ENCODE peak calls at places on chromosomes 12 and 14, in six cellular contexts. G, D, W, C, I and A are unnamed samples.

GRCh38 chr14:68638817-68639517 is 153.9 kb downstream of the ZFP36L1 start:
- DNase-seq in G (no peak), D (no peak), W (no peak), C (no peak), I (no peak), A (no peak)

GRCh38 chr14:73026243-73026844 is 562 bp downstream of the ZFYVE1 start:
- DNase-seq in G (no peak), D (no peak), W (no peak), C (no peak), I (no peak), A (peak; percentile 11)

GRCh38 chr12:23083267-23083666 is 458.3 kb downstream of the ETNK1 start:
- DNase-seq in G (peak; percentile 26), D (no peak), W (no peak), C (peak; percentile 16), I (no peak), A (no peak)

GRCh38 chr14:23409966-23410635 is 2.0 kb upstream of the MYH6 start:
- DNase-seq in G (no peak), D (no peak), W (no peak), C (no peak), I (no peak), A (no peak)

GRCh38 chr14:105168496-105168978 is at the start of gene JAG2:
- DNase-seq in G (peak; percentile 80), D (no peak), W (peak; percentile 79), C (peak; percentile 61), I (no peak), A (peak; percentile 26)

GRCh38 chr14:64388533-64389243 is 535 bp downstream of the MTHFD1 start:
- DNase-seq in G (peak; percentile 11), D (no peak), W (peak; percentile 54), C (peak; percentile 27), I (no peak), A (no peak)

GRCh38 chr12:5244513-5244972 is 187.4 kb upstream of the NTF3 start:
- DNase-seq in G (peak; percentile 21), D (no peak), W (peak; percentile 40), C (no peak), I (no peak), A (no peak)

GRCh38 chr14:37384870-37385596 is 187.3 kb downstream of the MIPOL1 start:
- DNase-seq in G (no peak), D (no peak), W (no peak), C (no peak), I (no peak), A (peak; percentile 77)

GRCh38 chr14:94099006-94099405 is 11.5 kb upstream of the IFI27 start:
- DNase-seq in G (no peak), D (no peak), W (no peak), C (no peak), I (no peak), A (no peak)

GRCh38 chr14:68143341-68143807 is 323.8 kb downstream of the RAD51B start:
- DNase-seq in G (no peak), D (no peak), W (no peak), C (peak; percentile 28), I (peak; percentile 27), A (no peak)

GRCh38 chr12:105672576-105672975 is 342.1 kb downstream of the C12orf75 start:
- DNase-seq in G (no peak), D (no peak), W (no peak), C (no peak), I (no peak), A (no peak)

GRCh38 chr14:94145902-94146527 is 16.6 kb upstream of the IFI27L2 start:
- DNase-seq in G (no peak), D (no peak), W (no peak), C (no peak), I (peak; percentile 8), A (no peak)

GRCh38 chr12:29734299-29734698 is 49.4 kb downstream of the TMTC1 start:
- DNase-seq in G (no peak), D (no peak), W (no peak), C (no peak), I (no peak), A (no peak)

GRCh38 chr12:94074970-94075695 is 73.2 kb upstream of the PLXNC1 start:
- DNase-seq in G (peak; percentile 53), D (no peak), W (peak; percentile 62), C (peak; percentile 79), I (peak; percentile 29), A (no peak)

GRCh38 chr14:64296561-64296960 is 2.4 kb upstream of the ESR2 start:
- DNase-seq in G (no peak), D (no peak), W (no peak), C (peak; percentile 56), I (no peak), A (no peak)

GRCh38 chr12:91920740-91921139 is 224.9 kb downstream of the BTG1 start:
- DNase-seq in G (peak; percentile 21), D (no peak), W (no peak), C (no peak), I (no peak), A (no peak)

GRCh38 chr14:54738009-54738408 is 164.6 kb downstream of the GCH1 start:
- DNase-seq in G (no peak), D (no peak), W (no peak), C (peak; percentile 98), I (no peak), A (no peak)

GRCh38 chr14:24430143-24430681 is 458 bp downstream of the KHNYN start:
- DNase-seq in G (peak; percentile 74), D (no peak), W (peak; percentile 76), C (peak; percentile 62), I (peak; percentile 39), A (peak; percentile 49)

GRCh38 chr14:24429395-24430142 is at the start of the genes CBLN3 and KHNYN:
- DNase-seq in G (peak; percentile 89), D (no peak), W (peak; percentile 89), C (peak; percentile 90), I (peak; percentile 90), A (peak; percentile 81)

GRCh38 chr14:24432259-24433131 is 2.7 kb downstream of the KHNYN start:
- DNase-seq in G (no peak), D (no peak), W (no peak), C (no peak), I (no peak), A (no peak)

GRCh38 chr14:24430682-24431568 is 1.2 kb downstream of the KHNYN start:
- DNase-seq in G (peak; percentile 52), D (no peak), W (peak; percentile 10), C (peak; percentile 28), I (no peak), A (peak; percentile 75)

DNA sequence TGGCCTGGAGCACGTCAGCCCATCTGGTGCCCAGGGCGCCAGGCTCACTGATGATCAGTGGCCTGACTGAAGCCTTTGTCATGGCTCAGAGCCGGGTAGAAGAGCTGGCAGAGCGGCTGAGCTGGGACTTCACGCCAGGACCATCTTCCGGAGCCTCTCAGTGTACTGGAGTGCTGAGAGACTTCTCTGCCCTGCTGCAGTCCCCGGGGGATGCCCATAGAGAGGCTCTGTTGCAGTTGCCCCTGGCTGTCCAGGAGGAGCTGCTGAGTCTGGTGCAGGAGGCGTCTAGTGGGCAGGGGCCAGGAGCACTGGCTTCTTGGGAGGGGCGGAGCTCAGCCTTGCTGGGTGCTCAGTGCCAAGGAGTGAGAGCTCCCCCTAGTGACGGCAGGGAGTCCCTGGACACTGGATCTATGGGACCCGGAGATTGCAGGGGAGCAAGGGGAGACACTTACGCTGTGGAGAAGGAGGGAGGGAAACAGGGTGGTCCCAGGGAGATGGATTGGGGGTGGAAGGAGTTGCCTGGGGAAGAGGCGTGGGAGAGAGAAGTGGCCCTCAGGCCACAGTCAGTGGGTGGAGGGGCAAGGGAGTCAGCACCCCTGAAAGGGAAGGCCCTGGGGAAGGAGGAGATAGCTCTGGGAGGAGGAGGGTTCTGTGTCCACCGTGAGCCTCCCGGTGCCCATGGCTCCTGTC is 2.0 kb downstream of the KHNYN start:
- DNase-seq in G (peak; percentile 91), D (peak; percentile 95), W (peak; percentile 95), C (peak; percentile 93), I (peak; percentile 90), A (peak; percentile 86)
- H3K9ac ChIP-seq in G (no peak overlapping the region), D (no peak overlapping the region), W (no peak overlapping the region), C (peak overlapping the region; percentile 95), I (peak overlapping the region; percentile 94), A (peak overlapping the region; percentile 94)

DNA sequence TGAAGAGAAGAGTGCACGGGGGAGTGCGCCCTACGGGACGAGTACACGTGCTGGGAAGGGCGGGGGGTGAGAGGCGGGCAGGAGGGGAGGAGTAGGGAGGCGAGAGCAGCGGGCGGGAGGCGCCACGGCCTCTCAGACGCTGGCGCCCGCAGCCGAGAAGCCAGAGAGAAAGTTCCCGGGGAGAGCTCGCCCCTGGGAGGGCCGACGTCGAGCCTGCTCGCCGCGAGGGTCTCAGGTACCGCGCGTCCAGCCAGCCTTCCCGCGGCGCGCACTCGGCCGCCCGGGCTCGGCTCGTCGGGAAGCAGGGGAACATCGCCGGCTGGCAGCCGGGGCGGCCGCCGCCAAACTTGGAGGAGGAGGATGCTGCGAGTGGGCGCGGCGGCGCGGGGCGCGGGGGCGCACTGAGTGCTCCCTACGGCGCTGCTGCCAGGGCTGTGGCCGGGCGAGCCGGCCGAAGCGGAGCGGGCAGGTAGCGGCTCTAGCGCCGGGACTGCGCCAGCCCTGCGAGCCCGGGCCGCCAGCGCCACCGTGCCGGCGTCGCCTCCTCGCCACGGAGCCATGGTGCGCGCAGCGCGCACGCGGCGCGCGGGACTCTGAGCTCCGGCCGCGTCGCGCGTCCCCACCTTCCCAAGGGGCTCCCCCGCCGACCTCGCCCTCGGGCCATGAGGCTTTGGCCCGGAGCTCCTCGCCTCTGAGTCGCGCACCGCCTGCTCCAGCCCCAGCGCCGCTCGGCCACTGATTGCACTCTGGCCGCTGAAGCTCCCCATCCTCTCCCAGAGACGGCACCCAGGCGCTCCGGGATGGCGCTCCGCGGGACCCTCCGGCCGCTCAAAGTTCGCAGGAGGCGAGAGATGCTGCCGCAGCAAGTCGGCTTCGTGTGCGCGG is at the start of gene SLC24A4:
- DNase-seq in G (no peak), D (no peak), W (peak; percentile 75), C (no peak), I (no peak), A (no peak)
- TF ChIP-seq EZH2 in G (no peak), D (peak; percentile 93), W (peak; percentile 92), C (no peak), I (no peak), A (no peak)

DNA sequence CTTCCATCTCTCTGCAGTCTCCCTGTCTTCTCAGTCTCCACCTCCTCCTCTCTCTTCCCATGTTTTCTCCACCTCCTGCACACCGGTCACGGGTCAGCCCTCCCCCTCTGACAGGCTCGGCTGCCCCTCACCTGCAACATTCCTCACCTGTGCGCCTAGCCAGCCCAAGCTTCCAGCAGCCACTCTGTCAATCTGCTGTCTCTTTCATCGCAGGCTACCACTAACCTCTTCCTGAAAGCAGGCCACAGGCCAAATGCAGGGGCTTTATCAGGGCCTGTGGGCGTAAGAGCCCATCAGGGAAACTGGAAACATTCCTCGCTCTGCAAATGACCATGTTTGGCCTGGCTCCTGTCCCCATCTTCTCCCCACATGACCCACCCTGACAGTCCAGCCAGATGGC is 34.5 kb downstream of the CMKLR1 start:
- DNase-seq in G (no peak), D (no peak), W (no peak), C (no peak), I (no peak), A (no peak)
- H3K4me1 ChIP-seq in G (peaks cover 12% of the 10 kb centered on the region), D (peaks cover 14% of the 10 kb centered on the region), W (peaks cover 8% of the 10 kb centered on the region), C (peaks cover 8% of the 10 kb centered on the region), I (no peaks in the 10 kb centered on the region), A (no peaks in the 10 kb centered on the region)

DNA sequence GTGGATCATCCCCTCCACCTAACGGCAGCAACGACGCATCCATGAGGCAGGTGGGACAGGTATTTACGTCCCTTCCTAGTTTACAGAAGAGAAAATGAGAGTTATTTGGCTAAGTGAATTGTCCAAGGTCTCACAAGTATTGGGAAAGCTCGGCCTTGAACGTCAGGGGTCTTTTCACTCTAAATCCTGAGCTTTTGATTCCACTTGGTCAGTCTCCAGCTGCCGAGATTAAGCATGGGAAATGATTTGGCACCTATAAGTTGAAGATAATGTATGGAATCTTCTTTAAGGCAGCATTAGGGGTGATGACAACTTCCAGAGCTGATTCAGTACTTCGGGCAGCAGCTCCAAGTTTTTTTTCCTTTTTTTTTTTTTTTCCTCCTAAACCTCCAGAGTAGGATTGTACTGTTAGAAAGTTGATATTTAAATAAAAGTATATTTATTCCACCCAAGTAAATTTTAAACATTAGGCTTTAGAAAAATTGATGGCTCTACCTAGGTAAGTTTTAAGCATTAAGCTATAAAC is 741 bp downstream of the FAM234B start:
- DNase-seq in G (no peak), D (no peak), W (no peak), C (peak; percentile 7), I (no peak), A (no peak)
- H3K9ac ChIP-seq in G (peak overlapping the region; percentile 34), D (no peak overlapping the region), W (no peak overlapping the region), C (peak overlapping the region; percentile 50), I (no peak overlapping the region), A (peak overlapping the region; percentile 72)